ENCODE peak calls at places on chromosomes 3 and 15, in six cellular contexts. T is HFF-Myc, C is pancreas, E is fibroblast of mammary gland, S is astrocyte, F is GM06990. W is an unnamed sample.

GRCh38 chr3:72163809-72164634 is 379.1 kb upstream of the PROK2 start:
- DNase-seq in E (no peak), F (peak), C (no peak), S (no peak), T (no peak), W (no peak)

GRCh38 chr3:152380048-152380447 is 111.3 kb downstream of the MBNL1 start:
- DNase-seq in S (no peak), C (no peak), F (no peak), T (no peak), E (no peak), W (no peak)

GRCh38 chr15:63514533-63514943 is 10.1 kb downstream of the USP3 start:
- DNase-seq in T (no peak), S (peak), C (no peak), F (no peak), E (peak), W (peak)

GRCh38 chr3:151209652-151210051 is 6.6 kb upstream of the GPR171 start:
- DNase-seq in S (no peak), F (no peak), E (no peak), C (no peak), T (no peak), W (no peak)

GRCh38 chr3:10260211-10260701 is 12.0 kb downstream of the TATDN2 start:
- DNase-seq in S (no peak), C (no peak), T (no peak), E (no peak), F (no peak), W (no peak)

GRCh38 chr3:43587303-43587702 is 34.5 kb downstream of the ANO10 start:
- DNase-seq in S (no peak), F (no peak), T (no peak), E (no peak), C (no peak), W (no peak)

GRCh38 chr3:193677734-193678133 is 84.7 kb downstream of the OPA1 start:
- DNase-seq in C (no peak), F (no peak), E (peak), S (no peak), T (no peak), W (peak)

GRCh38 chr15:44598892-44599291 is 61.9 kb downstream of the EIF3J start:
- DNase-seq in S (peak), C (no peak), E (peak), F (no peak), T (no peak), W (peak)

GRCh38 chr15:76169013-76169412 is 109.2 kb downstream of the TMEM266 start:
- DNase-seq in F (no peak), T (no peak), C (no peak), S (no peak), E (peak), W (peak)